ENCODE peak calls at places on chromosomes 16 and 17, in six cellular contexts. One of them, this sample, is unnamed.

GRCh38 chr16:35215287-35215686 is 1755.9 kb downstream of the TP53TG3F start:
- DNase-seq in NAMALWA: peak
- DNase-seq in psoas muscle: no peak
- DNase-seq in glomerular endothelial cell: no peak
- DNase-seq in stimulated activated naive B cell treated with anti-CD40 and anti-IgM and Interleukin-4, amounts not matched to agents 10 μg/mL and 1 μg/mL and 100 μg/mL, for 72 hours: no peak
- DNase-seq in RPMI7951: no peak
- DNase-seq in this sample: no peak

GRCh38 chr16:74485916-74486315 is 64.6 kb upstream of the CLEC18B start:
- DNase-seq in NAMALWA: no peak
- DNase-seq in psoas muscle: no peak
- DNase-seq in glomerular endothelial cell: no peak
- DNase-seq in stimulated activated naive B cell treated with anti-CD40 and anti-IgM and Interleukin-4, amounts not matched to agents 10 μg/mL and 1 μg/mL and 100 μg/mL, for 72 hours: no peak
- DNase-seq in RPMI7951: no peak
- DNase-seq in this sample: no peak

GRCh38 chr17:64747938-64748540 is 85.9 kb upstream of the SMURF2 start:
- DNase-seq in NAMALWA: no peak
- DNase-seq in psoas muscle: no peak
- DNase-seq in glomerular endothelial cell: no peak
- DNase-seq in stimulated activated naive B cell treated with anti-CD40 and anti-IgM and Interleukin-4, amounts not matched to agents 10 μg/mL and 1 μg/mL and 100 μg/mL, for 72 hours: no peak
- DNase-seq in RPMI7951: no peak
- DNase-seq in this sample: no peak

GRCh38 chr16:57106767-57107166 is 14.4 kb downstream of the CPNE2 start:
- DNase-seq in NAMALWA: no peak
- DNase-seq in psoas muscle: peak
- DNase-seq in glomerular endothelial cell: no peak
- DNase-seq in stimulated activated naive B cell treated with anti-CD40 and anti-IgM and Interleukin-4, amounts not matched to agents 10 μg/mL and 1 μg/mL and 100 μg/mL, for 72 hours: no peak
- DNase-seq in RPMI7951: peak
- DNase-seq in this sample: peak

GRCh38 chr17:49851387-49852291 is 3.8 kb upstream of the TAC4 start:
- DNase-seq in NAMALWA: peak
- DNase-seq in psoas muscle: peak
- DNase-seq in glomerular endothelial cell: no peak
- DNase-seq in stimulated activated naive B cell treated with anti-CD40 and anti-IgM and Interleukin-4, amounts not matched to agents 10 μg/mL and 1 μg/mL and 100 μg/mL, for 72 hours: peak
- DNase-seq in RPMI7951: peak
- DNase-seq in this sample: peak

GRCh38 chr16:1152123-1152638 is 725 bp upstream of the CACNA1H start:
- DNase-seq in NAMALWA: no peak
- DNase-seq in psoas muscle: no peak
- DNase-seq in glomerular endothelial cell: no peak
- DNase-seq in stimulated activated naive B cell treated with anti-CD40 and anti-IgM and Interleukin-4, amounts not matched to agents 10 μg/mL and 1 μg/mL and 100 μg/mL, for 72 hours: peak
- DNase-seq in RPMI7951: no peak
- DNase-seq in this sample: no peak

GRCh38 chr16:50833929-50834328 is 92.0 kb downstream of the CYLD start:
- DNase-seq in NAMALWA: no peak
- DNase-seq in psoas muscle: no peak
- DNase-seq in glomerular endothelial cell: no peak
- DNase-seq in stimulated activated naive B cell treated with anti-CD40 and anti-IgM and Interleukin-4, amounts not matched to agents 10 μg/mL and 1 μg/mL and 100 μg/mL, for 72 hours: no peak
- DNase-seq in RPMI7951: no peak
- DNase-seq in this sample: no peak

GRCh38 chr17:44922136-44922535 is 6.8 kb upstream of the GFAP start:
- DNase-seq in NAMALWA: no peak
- DNase-seq in psoas muscle: no peak
- DNase-seq in glomerular endothelial cell: no peak
- DNase-seq in stimulated activated naive B cell treated with anti-CD40 and anti-IgM and Interleukin-4, amounts not matched to agents 10 μg/mL and 1 μg/mL and 100 μg/mL, for 72 hours: no peak
- DNase-seq in RPMI7951: no peak
- DNase-seq in this sample: no peak

GRCh38 chr17:75750661-75751423 is 14.2 kb downstream of the GALK1 start:
- DNase-seq in NAMALWA: no peak
- DNase-seq in psoas muscle: no peak
- DNase-seq in glomerular endothelial cell: no peak
- DNase-seq in stimulated activated naive B cell treated with anti-CD40 and anti-IgM and Interleukin-4, amounts not matched to agents 10 μg/mL and 1 μg/mL and 100 μg/mL, for 72 hours: no peak
- DNase-seq in RPMI7951: no peak
- DNase-seq in this sample: no peak

GRCh38 chr17:71963341-71963740 is 157.5 kb upstream of the SOX9 start:
- DNase-seq in NAMALWA: no peak
- DNase-seq in psoas muscle: no peak
- DNase-seq in glomerular endothelial cell: no peak
- DNase-seq in stimulated activated naive B cell treated with anti-CD40 and anti-IgM and Interleukin-4, amounts not matched to agents 10 μg/mL and 1 μg/mL and 100 μg/mL, for 72 hours: no peak
- DNase-seq in RPMI7951: peak
- DNase-seq in this sample: peak

GRCh38 chr17:21248495-21248894 is 4.7 kb downstream of the NATD1 start:
- DNase-seq in NAMALWA: no peak
- DNase-seq in psoas muscle: no peak
- DNase-seq in glomerular endothelial cell: no peak
- DNase-seq in stimulated activated naive B cell treated with anti-CD40 and anti-IgM and Interleukin-4, amounts not matched to agents 10 μg/mL and 1 μg/mL and 100 μg/mL, for 72 hours: no peak
- DNase-seq in RPMI7951: no peak
- DNase-seq in this sample: no peak

GRCh38 chr16:89111263-89111662 is 17.6 kb downstream of the ACSF3 start:
- DNase-seq in NAMALWA: no peak
- DNase-seq in psoas muscle: no peak
- DNase-seq in glomerular endothelial cell: no peak
- DNase-seq in stimulated activated naive B cell treated with anti-CD40 and anti-IgM and Interleukin-4, amounts not matched to agents 10 μg/mL and 1 μg/mL and 100 μg/mL, for 72 hours: no peak
- DNase-seq in RPMI7951: no peak
- DNase-seq in this sample: no peak

GRCh38 chr16:85480727-85481101 is 132.4 kb upstream of the GSE1 start:
- DNase-seq in NAMALWA: peak
- DNase-seq in psoas muscle: no peak
- DNase-seq in glomerular endothelial cell: no peak
- DNase-seq in stimulated activated naive B cell treated with anti-CD40 and anti-IgM and Interleukin-4, amounts not matched to agents 10 μg/mL and 1 μg/mL and 100 μg/mL, for 72 hours: no peak
- DNase-seq in RPMI7951: no peak
- DNase-seq in this sample: no peak

GRCh38 chr16:17749706-17750105 is 278.9 kb upstream of the XYLT1 start:
- DNase-seq in NAMALWA: no peak
- DNase-seq in psoas muscle: no peak
- DNase-seq in glomerular endothelial cell: no peak
- DNase-seq in stimulated activated naive B cell treated with anti-CD40 and anti-IgM and Interleukin-4, amounts not matched to agents 10 μg/mL and 1 μg/mL and 100 μg/mL, for 72 hours: no peak
- DNase-seq in RPMI7951: no peak
- DNase-seq in this sample: no peak

GRCh38 chr16:88694221-88695087 is 8.1 kb upstream of the SNAI3 start:
- DNase-seq in NAMALWA: no peak
- DNase-seq in psoas muscle: no peak
- DNase-seq in glomerular endothelial cell: no peak
- DNase-seq in stimulated activated naive B cell treated with anti-CD40 and anti-IgM and Interleukin-4, amounts not matched to agents 10 μg/mL and 1 μg/mL and 100 μg/mL, for 72 hours: no peak
- DNase-seq in RPMI7951: no peak
- DNase-seq in this sample: no peak

GRCh38 chr16:14179116-14179515 is 108.0 kb downstream of the MRTFB start:
- DNase-seq in NAMALWA: no peak
- DNase-seq in psoas muscle: no peak
- DNase-seq in glomerular endothelial cell: no peak
- DNase-seq in stimulated activated naive B cell treated with anti-CD40 and anti-IgM and Interleukin-4, amounts not matched to agents 10 μg/mL and 1 μg/mL and 100 μg/mL, for 72 hours: no peak
- DNase-seq in RPMI7951: no peak
- DNase-seq in this sample: no peak

GRCh38 chr17:77414811-77415400 is 274.1 kb downstream of the SEC14L1 start:
- DNase-seq in NAMALWA: no peak
- DNase-seq in psoas muscle: no peak
- DNase-seq in glomerular endothelial cell: no peak
- DNase-seq in stimulated activated naive B cell treated with anti-CD40 and anti-IgM and Interleukin-4, amounts not matched to agents 10 μg/mL and 1 μg/mL and 100 μg/mL, for 72 hours: no peak
- DNase-seq in RPMI7951: no peak
- DNase-seq in this sample: no peak

GRCh38 chr16:85372627-85373372 is 240.3 kb upstream of the GSE1 start:
- DNase-seq in NAMALWA: peak
- DNase-seq in psoas muscle: peak
- DNase-seq in glomerular endothelial cell: no peak
- DNase-seq in stimulated activated naive B cell treated with anti-CD40 and anti-IgM and Interleukin-4, amounts not matched to agents 10 μg/mL and 1 μg/mL and 100 μg/mL, for 72 hours: no peak
- DNase-seq in RPMI7951: peak
- DNase-seq in this sample: peak

GRCh38 chr16:66416981-66417700 is 10.0 kb upstream of the BEAN1 start:
- DNase-seq in NAMALWA: no peak
- DNase-seq in psoas muscle: no peak
- DNase-seq in glomerular endothelial cell: no peak
- DNase-seq in stimulated activated naive B cell treated with anti-CD40 and anti-IgM and Interleukin-4, amounts not matched to agents 10 μg/mL and 1 μg/mL and 100 μg/mL, for 72 hours: no peak
- DNase-seq in RPMI7951: peak
- DNase-seq in this sample: no peak

GRCh38 chr17:34308376-34308775 is 10.9 kb upstream of the CCL8 start:
- DNase-seq in NAMALWA: no peak
- DNase-seq in psoas muscle: no peak
- DNase-seq in glomerular endothelial cell: no peak
- DNase-seq in stimulated activated naive B cell treated with anti-CD40 and anti-IgM and Interleukin-4, amounts not matched to agents 10 μg/mL and 1 μg/mL and 100 μg/mL, for 72 hours: no peak
- DNase-seq in RPMI7951: no peak
- DNase-seq in this sample: no peak

This sample was measured in MG63.